ENCODE peak calls at places on chromosomes 16 and 17, in four cellular contexts. A, X, B and P are unnamed samples.

GRCh38 chr17:40819528-40820125 is 2.8 kb downstream of the KRT10 start:
- DNase-seq in A (no peak), X (no peak), B (no peak), P (no peak)

GRCh38 chr16:85652431-85653221 is 36.1 kb downstream of the GINS2 start:
- DNase-seq in A (no peak), X (no peak), B (no peak), P (no peak)

GRCh38 chr17:49730078-49730786 is 22.5 kb upstream of the SLC35B1 start:
- DNase-seq in A (peak; percentile 88), X (no peak), B (no peak), P (no peak)

GRCh38 chr17:50498021-50498874 is 10.0 kb upstream of the MYCBPAP start:
- DNase-seq in A (no peak), X (no peak), B (no peak), P (no peak)

GRCh38 chr16:25256821-25257503 is 683 bp downstream of the ZKSCAN2 start:
- DNase-seq in A (no peak), X (no peak), B (no peak), P (no peak)

GRCh38 chr16:165218-165538 is 600 bp upstream of the HBM start:
- DNase-seq in A (no peak), X (no peak), B (no peak), P (no peak)

GRCh38 chr17:64418506-64419339 is 28.1 kb upstream of the PECAM1 start:
- DNase-seq in A (peak; percentile 47), X (no peak), B (peak; percentile 42), P (no peak)

GRCh38 chr17:13587487-13588338 is 14.0 kb downstream of the HS3ST3A1 start:
- DNase-seq in A (no peak), X (no peak), B (no peak), P (no peak)

GRCh38 chr17:33017366-33017765 is 25.7 kb downstream of the SPACA3 start:
- DNase-seq in A (no peak), X (no peak), B (no peak), P (no peak)

GRCh38 chr17:65594585-65594940 is 33.1 kb upstream of the AXIN2 start:
- DNase-seq in A (no peak), X (no peak), B (no peak), P (no peak)

GRCh38 chr17:18121201-18121600 is 12.6 kb downstream of the MYO15A start:
- DNase-seq in A (no peak), X (no peak), B (no peak), P (no peak)

GRCh38 chr17:41520821-41521521 is 2.3 kb upstream of the KRT15 start:
- DNase-seq in A (no peak), X (no peak), B (peak; percentile 63), P (no peak)

GRCh38 chr17:81924557-81925532 is 2.7 kb downstream of the MAFG start:
- DNase-seq in A (no peak), X (no peak), B (no peak), P (no peak)

GRCh38 chr16:397736-398332 is 835 bp downstream of the NME4 start:
- DNase-seq in A (peak; percentile 24), X (no peak), B (peak; percentile 18), P (peak; percentile 70)

GRCh38 chr17:40101367-40102210 is 1.2 kb upstream of the NR1D1 start:
- DNase-seq in A (no peak), X (no peak), B (no peak), P (no peak)

GRCh38 chr16:51763072-51763658 is 612.1 kb upstream of the SALL1 start:
- DNase-seq in A (no peak), X (no peak), B (peak; percentile 67), P (no peak)

GRCh38 chr17:2054262-2054739 is 602 bp upstream of the HIC1 start:
- DNase-seq in A (no peak), X (peak; percentile 31), B (no peak), P (no peak)

GRCh38 chr16:67736858-67737257 is 17.7 kb upstream of the GFOD2 start:
- DNase-seq in A (no peak), X (no peak), B (no peak), P (no peak)

GRCh38 chr17:77742579-77742978 is 215.9 kb upstream of the TNRC6C start:
- DNase-seq in A (no peak), X (no peak), B (no peak), P (no peak)

GRCh38 chr17:5418858-5419355 is 555 bp downstream of the NUP88 start:
- DNase-seq in A (no peak), X (peak; percentile 42), B (no peak), P (no peak)

GRCh38 chr17:48642059-48642842 is 16.1 kb upstream of the HOXB9 start:
- DNase-seq in A (no peak), X (no peak), B (no peak), P (no peak)

GRCh38 chr17:59618894-59619312 is 792 bp upstream of the CLTC start:
- DNase-seq in A (peak; percentile 87), X (no peak), B (no peak), P (no peak)

GRCh38 chr16:68860978-68861892 is 17.9 kb downstream of the TANGO6 start:
- DNase-seq in A (no peak), X (no peak), B (no peak), P (no peak)

GRCh38 chr16:29304251-29304900 is 102.1 kb downstream of the NPIPB11 start:
- DNase-seq in A (no peak), X (no peak), B (no peak), P (no peak)

GRCh38 chr17:1593630-1593931 is 31.0 kb upstream of the PITPNA start:
- DNase-seq in A (no peak), X (no peak), B (no peak), P (no peak)